ENCODE peak calls at places on chromosomes 4 and X, in four cellular contexts. S, C, H and M are unnamed samples.

GRCh38 chr4:26496207-26496783 is 6.0 kb upstream of the CCKAR start:
- DNase-seq in S (no peak), C (no peak), H (no peak), M (no peak)

GRCh38 chrX:3066555-3066954 is 25.3 kb downstream of the ARSF start:
- DNase-seq in S (peak), C (no peak), H (no peak), M (no peak)

GRCh38 chrX:145817299-145817665 is 347 bp upstream of the SLITRK2 start:
- DNase-seq in S (no peak), C (no peak), H (no peak), M (no peak)

GRCh38 chr4:10611673-10612072 is 72.9 kb downstream of the CLNK start:
- DNase-seq in S (no peak), C (no peak), H (no peak), M (no peak)

GRCh38 chrX:116499780-116500179 is 37.0 kb upstream of the CT83 start:
- DNase-seq in S (no peak), C (no peak), H (no peak), M (no peak)

GRCh38 chrX:10356979-10357378 is 200.2 kb downstream of the CLCN4 start:
- DNase-seq in S (no peak), C (no peak), H (no peak), M (no peak)

GRCh38 chrX:92213781-92214180 is 434.6 kb downstream of the PCDH11X start:
- DNase-seq in S (no peak), C (no peak), H (no peak), M (no peak)

GRCh38 chr4:47442980-47443379 is 20.5 kb downstream of the COMMD8 start:
- DNase-seq in S (no peak), C (no peak), H (no peak), M (no peak)

GRCh38 chr4:66636321-66636720 is 909.0 kb downstream of the CENPC start:
- DNase-seq in S (no peak), C (no peak), H (no peak), M (no peak)

GRCh38 chr4:101597204-101597603 is 193.3 kb upstream of the BANK1 start:
- DNase-seq in S (no peak), C (no peak), H (peak), M (no peak)

GRCh38 chr4:96120206-96120605 is 280.3 kb downstream of the PDHA2 start:
- DNase-seq in S (no peak), C (no peak), H (no peak), M (no peak)

GRCh38 chr4:74953647-74954046 is 20.7 kb downstream of the PARM1 start:
- DNase-seq in S (no peak), C (no peak), H (no peak), M (no peak)

GRCh38 chrX:45621356-45622041 is 420.8 kb upstream of the DIPK2B start:
- DNase-seq in S (no peak), C (no peak), H (no peak), M (no peak)

GRCh38 chr4:148730766-148731165 is 288.6 kb upstream of the NR3C2 start:
- DNase-seq in S (no peak), C (no peak), H (no peak), M (no peak)

GRCh38 chr4:23818097-23818648 is 71.7 kb downstream of the PPARGC1A start:
- DNase-seq in S (no peak), C (no peak), H (no peak), M (no peak)

GRCh38 chr4:40662962-40663604 is 33.4 kb upstream of the RBM47 start:
- DNase-seq in S (no peak), C (no peak), H (peak), M (no peak)

GRCh38 chr4:73067971-73068394 is 1.5 kb downstream of the COX18 start:
- DNase-seq in S (no peak), C (no peak), H (no peak), M (no peak)

GRCh38 chrX:153245288-153245731 is 66.2 kb downstream of the MAGEA1 start:
- DNase-seq in S (no peak), C (peak), H (no peak), M (peak)

GRCh38 chrX:53284684-53285447 is 3.5 kb upstream of the IQSEC2 start:
- DNase-seq in S (peak), C (peak), H (peak), M (peak)

GRCh38 chrX:30246769-30247489 is at the start of gene MAGEB1:
- DNase-seq in S (peak), C (peak), H (no peak), M (peak)

GRCh38 chrX:20971250-20971649 is 403.0 kb upstream of the CNKSR2 start:
- DNase-seq in S (no peak), C (no peak), H (no peak), M (no peak)

DNA sequence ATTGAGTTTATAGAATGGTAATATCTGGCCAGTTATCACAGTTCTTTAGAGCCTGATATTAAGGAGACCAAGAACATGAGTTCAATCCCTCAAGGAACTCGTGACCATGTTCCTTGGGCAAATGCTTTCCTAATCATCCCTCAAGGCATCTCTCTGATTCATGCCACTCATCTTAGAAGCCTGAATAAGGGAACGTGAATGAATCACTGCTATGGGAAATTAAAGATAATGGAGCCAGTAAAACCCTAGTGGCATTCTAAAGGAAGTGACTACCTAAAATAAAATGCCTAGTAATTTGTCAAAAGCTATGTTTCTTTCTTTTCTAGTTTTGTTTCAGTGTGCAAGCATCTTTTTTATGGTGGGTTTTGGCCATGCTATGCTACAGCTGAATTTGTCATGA is 1161.3 kb downstream of the C4orf33 start:
- DNase-seq in S (no peak), C (no peak), H (no peak), M (no peak)
- TF ChIP-seq MAX in S (no peak), C (no peak), H (no peak), M (no peak)

DNA sequence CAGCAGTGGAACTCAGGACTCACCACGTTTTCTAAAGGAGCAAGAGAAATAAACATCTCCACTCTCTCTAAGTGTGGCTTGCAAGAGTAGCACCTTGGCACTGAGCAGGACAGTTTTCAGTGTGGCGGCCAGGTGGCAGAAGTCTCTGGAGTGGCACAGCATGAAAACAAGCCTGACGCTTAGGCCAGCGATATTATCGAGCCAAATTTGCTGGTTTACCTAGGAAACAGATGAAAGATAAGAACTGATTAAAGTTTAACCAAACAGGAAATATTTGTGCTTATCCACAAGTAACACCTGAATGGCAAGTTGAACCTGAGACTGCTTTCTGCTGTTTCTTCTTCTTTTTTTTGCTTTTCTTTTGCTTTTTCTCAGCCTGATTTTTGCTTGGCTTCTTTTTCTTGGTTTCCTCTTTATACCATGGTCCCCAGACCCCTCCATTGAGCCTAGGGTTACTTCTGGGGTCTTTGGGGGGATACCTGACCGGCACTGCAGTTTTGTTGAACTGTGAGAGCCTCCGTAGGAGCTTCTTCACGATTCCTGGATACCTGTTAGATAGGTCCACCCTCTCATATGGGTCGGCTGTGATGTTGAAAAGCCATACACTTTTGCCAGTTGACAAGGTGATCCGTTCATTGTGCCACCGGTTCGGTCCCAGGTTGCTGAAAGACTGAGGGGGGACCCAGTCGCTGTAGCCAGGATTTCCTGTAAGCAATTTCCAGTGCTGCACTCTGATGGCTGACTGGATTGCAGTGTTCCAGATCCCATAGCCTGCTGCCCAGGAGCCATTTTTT is 77.3 kb downstream of the ARSJ start:
- DNase-seq in S (no peak), C (no peak), H (no peak), M (no peak)
- TF ChIP-seq USF1 in S (no peak), C (no peak), H (no peak), M (no peak)

GRCh38 chrX:118552501-118552900 is 56.9 kb downstream of the DOCK11 start:
- DNase-seq in S (no peak), C (no peak), H (no peak), M (no peak)
- TF ChIP-seq MAX in S (peak), C (no peak), H (no peak), M (no peak)

GRCh38 chrX:25052798-25053534 is 37.2 kb upstream of the ARX start:
- DNase-seq in S (no peak), C (no peak), H (no peak), M (no peak)

GRCh38 chrX:25049971-25050370 is 34.2 kb upstream of the ARX start:
- DNase-seq in S (no peak), C (no peak), H (no peak), M (no peak)

GRCh38 chrX:25048176-25048575 is 32.4 kb upstream of the ARX start:
- DNase-seq in S (no peak), C (no peak), H (no peak), M (no peak)

GRCh38 chrX:25049347-25049746 is 33.6 kb upstream of the ARX start:
- DNase-seq in S (no peak), C (no peak), H (no peak), M (no peak)
- TF ChIP-seq USF1 in S (no peak), C (no peak), H (no peak), M (no peak)

GRCh38 chr4:99887837-99888236 is 6.4 kb downstream of the LAMTOR3 start:
- DNase-seq in S (no peak), C (no peak), H (no peak), M (no peak)
- TF ChIP-seq MAX in S (no peak), C (no peak), H (no peak), M (no peak)

GRCh38 chrX:40853816-40854123 is 118.4 kb upstream of the MED14 start:
- DNase-seq in S (no peak), C (no peak), H (no peak), M (no peak)

GRCh38 chrX:40852573-40852972 is 117.2 kb upstream of the MED14 start:
- DNase-seq in S (no peak), C (no peak), H (no peak), M (no peak)

GRCh38 chrX:40854242-40854641 is 118.9 kb upstream of the MED14 start:
- DNase-seq in S (no peak), C (no peak), H (no peak), M (no peak)

GRCh38 chrX:40853004-40853815 is 117.9 kb upstream of the MED14 start:
- DNase-seq in S (no peak), C (no peak), H (no peak), M (no peak)

GRCh38 chrX:40849906-40850672 is 114.7 kb upstream of the MED14 start:
- DNase-seq in S (no peak), C (no peak), H (no peak), M (no peak)
- TF ChIP-seq USF1 in S (no peak), C (no peak), H (no peak), M (no peak)

DNA sequence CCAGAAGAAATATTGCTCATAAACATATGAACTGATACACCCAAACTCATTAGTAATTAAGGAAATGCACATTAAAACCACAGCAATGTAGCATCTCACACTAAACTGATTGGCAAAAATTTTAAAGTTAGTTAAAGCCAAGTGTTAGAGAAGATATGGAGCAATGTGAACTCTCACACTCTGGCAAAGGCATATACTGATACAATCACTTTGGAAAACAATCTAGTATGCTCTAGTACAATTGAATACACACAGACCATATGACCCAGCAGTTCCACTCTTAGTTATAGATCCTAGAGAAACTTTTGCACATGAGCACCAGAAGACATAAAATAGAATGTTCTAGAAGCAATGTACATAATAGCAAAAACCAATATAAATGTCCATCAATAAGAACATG is 8.4 kb upstream of the AWAT1 start:
- DNase-seq in S (no peak), C (no peak), H (no peak), M (no peak)
- TF ChIP-seq MAX in S (no peak), C (no peak), H (no peak), M (no peak)

DNA sequence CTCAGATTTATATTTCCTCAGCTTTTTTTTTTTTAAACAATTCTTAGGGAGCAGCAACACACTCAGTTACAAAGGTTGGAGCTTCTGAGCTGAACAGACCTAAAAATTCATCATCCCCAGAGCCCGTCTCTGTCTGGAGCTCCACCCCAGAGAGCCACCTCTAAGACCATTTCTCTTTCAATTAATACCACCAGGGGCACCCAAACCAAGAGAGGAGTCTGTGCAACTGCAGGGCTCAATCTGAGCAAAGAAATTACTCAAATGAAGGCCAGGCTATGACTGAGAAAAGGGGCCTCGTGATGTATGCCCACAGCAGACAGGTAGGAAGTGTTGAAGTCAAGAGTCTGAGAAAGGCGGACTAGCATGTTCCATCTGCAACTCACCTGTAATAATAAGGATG is 95.5 kb downstream of the C4orf51 start:
- DNase-seq in S (no peak), C (no peak), H (no peak), M (no peak)
- TF ChIP-seq USF1 in S (no peak), C (no peak), H (no peak), M (no peak)

DNA sequence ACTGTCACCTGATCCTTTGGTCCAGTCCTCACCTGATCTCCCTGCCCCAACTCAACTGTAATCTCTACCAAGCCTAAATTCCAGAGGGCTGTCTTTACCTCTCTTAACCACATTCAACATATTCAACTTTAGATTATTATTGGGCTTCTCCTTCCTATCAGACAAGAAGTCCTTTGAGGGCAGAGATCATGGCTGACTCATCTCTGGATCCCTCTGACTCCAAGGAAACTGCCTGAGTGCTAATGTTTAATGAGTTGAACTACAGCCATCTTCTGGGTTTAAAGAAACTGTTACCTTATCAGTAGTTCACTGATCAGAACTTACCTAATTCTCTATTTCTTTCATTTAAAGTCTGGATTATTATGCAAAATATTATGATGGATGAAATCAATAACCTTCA is 135.7 kb downstream of the GPC3 start:
- DNase-seq in S (no peak), C (no peak), H (no peak), M (no peak)
- TF ChIP-seq MAX in S (no peak), C (no peak), H (no peak), M (no peak)